ENCODE peak calls at places on chromosomes 16 and 17, in five cellular contexts. S is K562, X is GM12878, E is HepG2, L is A549. B is an unnamed sample.

GRCh38 chr16:68786685-68787418 is 49.8 kb downstream of the CDH1 start:
- DNase-seq in E (peak), S (no peak), L (no peak), X (no peak), B (no peak)

GRCh38 chr16:89409161-89409711 is 81.1 kb downstream of the ANKRD11 start:
- DNase-seq in E (no peak), L (no peak), S (no peak), X (no peak), B (no peak)

GRCh38 chr17:64974750-64975317 is 55.6 kb upstream of the LRRC37A3 start:
- DNase-seq in X (no peak), E (no peak), S (peak), L (no peak), B (no peak)

GRCh38 chr17:59572301-59572924 is 7.0 kb downstream of the DHX40 start:
- DNase-seq in E (no peak), L (no peak), X (no peak), S (no peak), B (no peak)

GRCh38 chr16:87199379-87199778 is 117.8 kb downstream of the C16orf95 start:
- DNase-seq in S (no peak), X (no peak), E (no peak), L (no peak), B (no peak)

GRCh38 chr17:59521465-59522126 is 43.8 kb upstream of the DHX40 start:
- DNase-seq in X (peak), E (peak), S (peak), L (peak), B (peak)

GRCh38 chr16:30031477-30031918 is 427 bp upstream of the TLCD3B start:
- DNase-seq in L (no peak), X (no peak), S (no peak), E (no peak), B (no peak)

GRCh38 chr17:28661635-28662526 is at the start of the genes SDF2 and SUPT6H:
- DNase-seq in E (peak), S (peak), X (peak), L (peak), B (peak)

GRCh38 chr17:57557793-57558681 is 187.1 kb downstream of the CCDC182 start:
- DNase-seq in S (no peak), X (no peak), E (no peak), L (no peak), B (no peak)

GRCh38 chr16:8109510-8110369 is 480.6 kb downstream of the TMEM114 start:
- DNase-seq in L (no peak), X (no peak), E (no peak), S (peak), B (no peak)

GRCh38 chr17:7713782-7714181 is 3.8 kb upstream of the DNAH2 start:
- DNase-seq in L (no peak), E (no peak), X (no peak), S (no peak), B (no peak)

GRCh38 chr17:8225813-8226535 is 15.6 kb upstream of the AURKB start:
- DNase-seq in X (peak), L (peak), E (no peak), S (peak), B (peak)

GRCh38 chr16:88686062-88686438 is 257 bp downstream of the SNAI3 start:
- DNase-seq in E (no peak), L (no peak), S (peak), X (no peak), B (peak)

GRCh38 chr17:30369995-30370394 is 8.7 kb upstream of the CPD start:
- DNase-seq in E (no peak), X (no peak), L (no peak), S (no peak), B (no peak)

GRCh38 chr16:71432906-71433305 is 8.9 kb downstream of the TLE7 start:
- DNase-seq in S (no peak), X (no peak), E (no peak), L (no peak), B (no peak)

GRCh38 chr16:54055864-54056263 is 230.7 kb downstream of the IRX3 start:
- DNase-seq in L (no peak), E (peak), X (no peak), S (no peak), B (no peak)

GRCh38 chr16:86578499-86579267 is at the start of gene FOXL1:
- DNase-seq in E (no peak), X (no peak), L (no peak), S (no peak), B (no peak)

GRCh38 chr17:45825792-45826191 is 18.9 kb upstream of the SPPL2C start:
- DNase-seq in E (no peak), S (no peak), X (no peak), L (no peak), B (no peak)

GRCh38 chr16:881219-882097 is 80.9 kb upstream of the GNG13 start:
- DNase-seq in E (no peak), X (no peak), S (no peak), L (no peak), B (no peak)

GRCh38 chr16:68146583-68146982 is 61.4 kb downstream of the NFATC3 start:
- DNase-seq in S (peak), E (peak), X (no peak), L (no peak), B (peak)

DNA sequence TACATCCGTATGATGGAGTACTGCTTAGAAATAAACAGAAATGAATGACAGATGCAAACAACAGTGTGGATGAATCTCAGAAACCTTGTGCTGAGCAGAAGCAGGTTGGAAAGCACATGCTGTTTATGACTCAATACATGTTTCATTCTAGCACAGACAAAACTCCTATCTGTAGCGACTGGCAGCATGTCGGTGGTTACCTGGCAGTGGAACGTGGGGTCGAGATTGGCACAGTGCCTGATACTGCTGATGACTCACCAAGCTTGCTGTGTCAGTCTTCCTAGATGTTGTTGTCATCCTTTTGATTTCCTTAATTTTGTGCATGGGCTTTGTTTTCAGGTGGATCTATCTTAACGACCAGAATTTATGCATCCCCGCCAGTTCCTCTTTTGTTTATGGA is 62.1 kb downstream of the GAN start:
- DNase-seq in L (no peak), E (no peak), X (no peak), S (no peak), B (no peak)
- TF ChIP-seq BHLHE40 in L (no peak), E (no peak), X (no peak), S (no peak), B (no peak)

GRCh38 chr17:79413591-79413990 is 197.3 kb downstream of the RBFOX3 start:
- DNase-seq in S (no peak), E (no peak), L (no peak), X (no peak), B (no peak)
- TF ChIP-seq BHLHE40 in S (no peak), E (no peak), L (no peak), X (no peak), B (no peak)

GRCh38 chr17:9522074-9522473 is 53.5 kb downstream of the STX8 start:
- DNase-seq in S (peak), L (peak), X (no peak), E (peak), B (peak)
- TF ChIP-seq BHLHE40 in S (no peak), L (no peak), X (no peak), E (no peak), B (no peak)

GRCh38 chr16:48503779-48504178 is 106.2 kb downstream of the N4BP1 start:
- DNase-seq in X (no peak), S (no peak), L (no peak), E (no peak), B (no peak)
- TF ChIP-seq BHLHE40 in X (no peak), S (no peak), L (no peak), E (no peak), B (no peak)

GRCh38 chr17:32349854-32350661 is at the start of gene ZNF207:
- DNase-seq in L (peak), X (peak), E (peak), S (peak), B (peak)
- TF ChIP-seq BHLHE40 in L (no peak), X (no peak), E (no peak), S (no peak), B (no peak)

GRCh38 chr17:75589017-75589918 is 1.7 kb downstream of the MYO15B start:
- DNase-seq in L (peak), E (peak), X (peak), S (peak), B (peak)
- TF ChIP-seq BHLHE40 in L (no peak), E (no peak), X (no peak), S (no peak), B (no peak)

B was measured in HEK293T.